ENCODE peak calls at places on chromosomes 1 and 21, in seven cellular contexts. R is coronary artery, M is tibial nerve, W is fibroblast of lung, L is breast epithelium, T is DND-41, B is stomach. G is an unnamed sample.

GRCh38 chr1:173714441-173714758 is 381 bp upstream of the KLHL20 start:
- DNase-seq in B (no peak), T (no peak), W (no peak), R (no peak), M (no peak), L (no peak), G (no peak)

GRCh38 chr1:42210421-42211133 is 46.0 kb upstream of the GUCA2A start:
- DNase-seq in B (no peak), M (no peak), W (peak), T (no peak), L (no peak), R (no peak), G (no peak)

GRCh38 chr1:85328713-85329376 is 52.4 kb upstream of the BCL10 start:
- DNase-seq in W (peak), B (no peak), T (no peak), M (no peak), L (no peak), R (no peak), G (peak)

GRCh38 chr1:159854101-159854692 is 8.3 kb downstream of the VSIG8 start:
- DNase-seq in W (peak), T (no peak), R (peak), L (peak), M (peak), B (peak), G (peak)

GRCh38 chr1:1308756-1309524 is 543 bp downstream of the PUSL1 start:
- DNase-seq in L (no peak), T (no peak), B (no peak), M (no peak), W (no peak), R (no peak), G (no peak)

GRCh38 chr1:230037261-230037660 is 29.8 kb upstream of the GALNT2 start:
- DNase-seq in L (no peak), T (no peak), B (no peak), R (no peak), M (no peak), W (no peak), G (no peak)

GRCh38 chr1:86085741-86086411 is 70.7 kb downstream of the COL24A1 start:
- DNase-seq in L (no peak), R (no peak), M (no peak), W (no peak), T (no peak), B (no peak), G (no peak)

GRCh38 chr21:19832551-19832950 is 1165.7 kb upstream of the NCAM2 start:
- DNase-seq in T (no peak), M (no peak), B (no peak), R (no peak), W (no peak), L (no peak), G (no peak)

GRCh38 chr1:39919545-39919944 is 17.8 kb upstream of the MYCL start:
- DNase-seq in M (no peak), L (peak), W (peak), R (no peak), B (peak), T (peak), G (peak)

GRCh38 chr1:7388488-7389185 is 382.5 kb upstream of the VAMP3 start:
- DNase-seq in R (peak), M (no peak), B (peak), T (no peak), L (peak), W (peak), G (no peak)

GRCh38 chr1:31227891-31228290 is 11.8 kb downstream of the NKAIN1 start:
- DNase-seq in B (no peak), R (no peak), W (peak), T (no peak), L (no peak), M (no peak), G (no peak)

GRCh38 chr21:45309069-45309521 is 21.4 kb upstream of the POFUT2 start:
- DNase-seq in R (no peak), W (peak), B (peak), T (peak), L (no peak), M (no peak), G (peak)

GRCh38 chr21:45306832-45307571 is 19.3 kb upstream of the POFUT2 start:
- DNase-seq in M (peak), L (peak), R (peak), T (no peak), W (peak), B (peak), G (peak)

GRCh38 chr21:45306453-45306831 is 18.7 kb upstream of the POFUT2 start:
- DNase-seq in L (no peak), B (no peak), R (no peak), W (no peak), M (no peak), T (no peak), G (no peak)

GRCh38 chr21:45309541-45310381 is 22.1 kb upstream of the POFUT2 start:
- DNase-seq in R (no peak), L (no peak), T (no peak), W (no peak), B (no peak), M (no peak), G (no peak)

DNA sequence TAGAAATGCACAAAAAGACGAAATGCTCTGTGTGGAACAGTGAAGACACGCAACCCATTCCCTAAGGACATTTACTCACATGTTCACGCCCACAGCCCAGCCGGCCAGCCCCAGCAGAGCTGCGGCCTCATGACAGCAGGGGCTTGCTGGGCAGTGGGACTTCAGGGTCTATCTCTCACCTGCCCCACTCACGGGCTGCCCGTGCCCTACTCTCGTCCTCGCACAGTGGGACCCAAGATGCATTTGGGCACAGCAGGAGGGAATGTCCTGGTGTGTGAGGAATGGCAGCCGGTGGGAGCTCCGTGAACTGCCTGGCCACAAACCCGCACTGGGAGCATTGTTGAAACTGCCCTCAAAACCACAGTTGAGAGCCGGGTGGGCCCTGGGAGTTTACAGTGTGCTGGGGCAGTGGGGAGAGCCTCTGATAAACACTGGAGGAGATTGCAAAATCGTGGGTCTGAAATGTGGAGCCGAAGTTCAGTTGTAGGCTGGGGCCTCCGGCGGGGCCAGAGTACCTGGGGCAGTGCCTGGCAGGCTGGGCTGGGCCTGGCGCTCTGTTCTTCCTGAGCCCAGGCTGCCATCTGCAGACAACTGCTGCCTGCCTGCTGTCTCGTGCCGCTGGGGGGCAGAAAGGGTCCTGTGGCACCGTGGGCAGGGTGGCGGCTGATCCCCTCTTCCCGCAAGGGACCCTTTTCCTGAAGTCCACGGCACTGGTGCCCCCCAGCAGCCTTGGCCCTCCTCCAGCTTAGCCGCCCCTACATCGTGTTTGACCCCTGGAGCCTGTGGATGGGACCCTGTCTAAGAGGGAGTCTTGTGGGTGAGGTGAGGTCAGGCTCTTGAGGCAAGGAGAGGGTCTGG is 20.7 kb upstream of the POFUT2 start:
- DNase-seq in T (no peak), B (no peak), R (no peak), L (no peak), M (no peak), W (peak), G (peak)
- TF ChIP-seq CTCF in T (no peak), B (no peak), R (no peak), L (no peak), M (no peak), W (no peak), G (no peak)

GRCh38 chr1:27568247-27569087 is 35.5 kb downstream of the AHDC1 start:
- DNase-seq in B (peak), R (peak), M (peak), W (peak), T (peak), L (peak), G (peak)
- H3K4me3 ChIP-seq in B (peak), R (peak), M (peak), W (peak), T (no peak), L (peak), G (peak)

GRCh38 chr1:109726728-109727127 is 14.1 kb downstream of the GSTM3 start:
- DNase-seq in L (no peak), W (no peak), M (no peak), B (no peak), R (no peak), T (no peak), G (no peak)
- TF ChIP-seq CTCF in L (no peak), W (no peak), M (no peak), B (no peak), R (no peak), T (no peak), G (no peak)

GRCh38 chr1:200802042-200802441 is 63.3 kb downstream of the CAMSAP2 start:
- DNase-seq in W (no peak), B (no peak), T (no peak), R (no peak), L (no peak), M (no peak), G (no peak)

GRCh38 chr1:200805719-200806118 is 67.0 kb downstream of the CAMSAP2 start:
- DNase-seq in M (no peak), B (no peak), R (no peak), T (no peak), W (no peak), L (no peak), G (no peak)

GRCh38 chr1:200808846-200809245 is 63.9 kb upstream of the GPR25 start:
- DNase-seq in W (no peak), L (no peak), M (no peak), R (no peak), B (no peak), T (no peak), G (no peak)

DNA sequence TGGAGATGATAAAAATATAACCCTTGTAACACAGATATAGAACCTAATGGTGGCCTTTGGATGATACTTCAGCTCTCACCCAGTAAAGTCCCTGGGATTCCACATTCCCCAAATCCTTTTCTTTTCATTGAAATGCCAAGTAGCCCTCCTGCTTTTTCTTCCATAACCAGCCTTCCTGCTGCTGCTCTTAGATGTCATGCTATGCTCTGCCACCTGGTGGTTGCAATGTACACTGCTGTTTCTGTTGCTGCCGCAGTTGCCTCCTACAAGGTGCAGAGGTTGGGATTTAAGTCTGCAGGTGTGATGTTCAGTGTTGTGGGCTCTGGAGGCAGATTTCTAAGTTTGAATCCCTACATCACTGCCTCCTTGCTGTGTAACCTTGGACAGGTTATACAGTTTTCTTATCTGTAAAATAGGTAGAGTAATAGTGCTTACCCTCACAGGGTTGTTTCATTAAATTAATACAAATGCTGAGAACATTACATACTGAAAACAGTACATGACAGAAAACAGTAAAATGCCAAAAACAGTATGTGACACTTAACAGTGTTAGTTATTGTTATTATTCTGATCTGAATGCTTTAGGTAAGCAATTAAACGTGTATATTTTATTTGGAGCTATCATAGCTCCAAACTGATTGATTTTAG is 64.3 kb downstream of the CAMSAP2 start:
- DNase-seq in W (peak), L (peak), M (peak), T (peak), R (peak), B (peak), G (peak)
- H3K4me3 ChIP-seq in W (no peak), L (no peak), M (no peak), T (no peak), R (no peak), B (no peak), G (no peak)

GRCh38 chr1:197924516-197925123 is 7.4 kb downstream of the LHX9 start:
- DNase-seq in R (no peak), B (no peak), M (no peak), W (peak), L (no peak), T (peak), G (peak)
- TF ChIP-seq CTCF in R (peak), B (peak), M (peak), W (peak), L (peak), T (peak), G (peak)

G was measured in fibroblast of villous mesenchyme.